ENCODE peak calls at places on chromosomes 5 and 9, in nine cellular contexts. Y, G, U, O, Q, R, J, Z and V are unnamed samples.

GRCh38 chr9:91033802-91034201 is 232.2 kb downstream of the SYK start:
- DNase-seq in G (no peak), J (no peak), Q (no peak), U (no peak), O (peak; percentile 71), R (no peak), Z (peak; percentile 74), Y (no peak), V (no peak)

GRCh38 chr5:16508730-16509531 is 43.3 kb upstream of the ZNF622 start:
- DNase-seq in R (no peak), O (no peak), J (no peak), Z (no peak), U (no peak), Q (peak; percentile 97), G (no peak), Y (no peak), V (no peak)

GRCh38 chr9:130289711-130290241 is 24.2 kb downstream of the HMCN2 start:
- DNase-seq in J (no peak), Q (no peak), Y (no peak), Z (no peak), U (no peak), R (no peak), G (peak; percentile 40), O (no peak), V (no peak)

GRCh38 chr5:6829150-6829784 is 116.0 kb downstream of the TENT4A start:
- DNase-seq in O (no peak), Z (no peak), Q (no peak), Y (no peak), U (no peak), G (no peak), J (no peak), R (no peak), V (no peak)

GRCh38 chr9:74865177-74865576 is 22.5 kb downstream of the TRPM6 start:
- DNase-seq in Q (no peak), Z (peak; percentile 3), Y (no peak), J (no peak), R (no peak), G (no peak), O (no peak), U (no peak), V (no peak)

GRCh38 chr5:116494784-116495480 is 79.7 kb downstream of the SEMA6A start:
- DNase-seq in G (no peak), R (no peak), O (peak; percentile 6), J (no peak), Q (no peak), Z (peak; percentile 68), U (no peak), Y (no peak), V (no peak)

GRCh38 chr5:114657342-114658130 is 295.7 kb downstream of the KCNN2 start:
- DNase-seq in R (no peak), Z (no peak), Q (no peak), U (no peak), O (no peak), G (no peak), J (no peak), Y (no peak), V (no peak)

GRCh38 chr9:18385676-18386075 is 88.3 kb upstream of the ADAMTSL1 start:
- DNase-seq in G (no peak), U (no peak), Q (no peak), Z (no peak), J (no peak), Y (no peak), R (no peak), O (no peak), V (no peak)

GRCh38 chr9:134295101-134295745 is 31.0 kb upstream of the RXRA start:
- DNase-seq in U (no peak), O (no peak), R (no peak), Y (no peak), G (no peak), Q (no peak), Z (no peak), J (no peak), V (no peak)

GRCh38 chr5:44536650-44537260 is 147.5 kb upstream of the FGF10 start:
- DNase-seq in Y (no peak), R (peak; percentile 28), J (no peak), G (peak; percentile 25), Z (peak; percentile 31), Q (no peak), O (peak; percentile 9), U (peak; percentile 65), V (no peak)

GRCh38 chr5:127785098-127785927 is 82.1 kb downstream of the CCDC192 start:
- DNase-seq in Z (no peak), Y (peak; percentile 21), O (peak; percentile 27), R (no peak), U (peak; percentile 85), G (no peak), Q (no peak), J (no peak), V (no peak)

GRCh38 chr5:92991681-92992472 is 589.1 kb downstream of the NR2F1-AS1 start:
- DNase-seq in Z (no peak), J (no peak), Y (peak; percentile 21), U (peak; percentile 12), G (no peak), O (no peak), Q (no peak), R (no peak), V (no peak)

DNA sequence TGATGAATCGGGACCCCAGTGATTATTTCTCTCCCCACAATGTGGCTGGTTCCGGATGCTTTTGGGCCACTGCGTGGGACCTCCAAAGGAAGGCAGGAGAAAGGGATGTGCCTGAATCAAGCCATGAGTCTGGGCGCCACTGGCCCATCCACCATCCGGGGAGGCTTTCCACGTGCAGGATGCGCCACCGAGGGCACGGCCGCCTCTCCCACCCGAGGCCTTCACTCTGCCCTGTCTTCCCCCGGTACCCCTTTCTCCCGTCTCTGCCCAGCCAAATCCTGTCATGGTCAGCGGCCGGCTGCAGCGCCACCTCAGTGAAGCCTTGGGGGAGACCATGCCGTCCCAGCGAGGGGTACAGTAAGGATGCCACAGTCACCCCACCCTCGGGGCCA is 43.9 kb upstream of the GRHPR start:
- DNase-seq in O (no peak), Z (no peak), R (no peak), Y (no peak), U (no peak), J (no peak), G (no peak), Q (no peak), V (no peak)
- H3K4me3 ChIP-seq in O (no peak overlapping the region), Z (peak overlapping the region; percentile 1), R (no peak overlapping the region), Y (no peak overlapping the region), U (no peak overlapping the region), J (no peak overlapping the region), G (no peak overlapping the region), Q (no peak overlapping the region), V (no peak overlapping the region)

GRCh38 chr5:129096382-129096991 is 1.9 kb downstream of the ISOC1 start:
- DNase-seq in Z (peak; percentile 5), R (no peak), U (no peak), G (no peak), Q (no peak), Y (no peak), O (no peak), J (no peak), V (no peak)
- H3K4me3 ChIP-seq in Z (no peak overlapping the region), R (no peak overlapping the region), U (no peak overlapping the region), G (peak overlapping the region; percentile 87), Q (no peak overlapping the region), Y (no peak overlapping the region), O (no peak overlapping the region), J (no peak overlapping the region), V (peak overlapping the region; percentile 79)

GRCh38 chr5:31531888-31532710 is at the start of the genes C5orf22 and DROSHA:
- DNase-seq in Q (peak; percentile 98), Z (peak; percentile 96), G (peak; percentile 92), U (peak; percentile 95), O (peak; percentile 96), Y (peak; percentile 91), J (peak; percentile 59), R (peak; percentile 96), V (peak; percentile 96)

GRCh38 chr5:31534527-31535046 is 2.5 kb downstream of the C5orf22 start:
- DNase-seq in G (no peak), J (no peak), Z (no peak), R (no peak), Y (no peak), U (no peak), Q (peak; percentile 21), O (no peak), V (no peak)

GRCh38 chr5:31536873-31537272 is 4.8 kb downstream of the C5orf22 start:
- DNase-seq in Q (peak; percentile 19), O (no peak), R (no peak), J (no peak), Z (no peak), G (no peak), U (no peak), Y (no peak), V (no peak)

GRCh38 chr5:31530541-31531265 is 1.2 kb downstream of the DROSHA start:
- DNase-seq in Q (no peak), Y (no peak), O (no peak), R (no peak), U (no peak), J (no peak), Z (peak; percentile 8), G (no peak), V (no peak)

GRCh38 chr5:31531543-31531887 is 378 bp downstream of the DROSHA start:
- DNase-seq in O (no peak), R (no peak), Q (no peak), G (no peak), J (no peak), Y (no peak), U (peak; percentile 19), Z (peak; percentile 37), V (no peak)
- H3K4me3 ChIP-seq in O (peak overlapping the region; percentile 99), R (peak overlapping the region; percentile 88), Q (peak overlapping the region; percentile 92), G (peak overlapping the region; percentile 70), J (peak overlapping the region; percentile 83), Y (peak overlapping the region; percentile 71), U (peak overlapping the region; percentile 92), Z (peak overlapping the region; percentile 78), V (peak overlapping the region; percentile 85)

DNA sequence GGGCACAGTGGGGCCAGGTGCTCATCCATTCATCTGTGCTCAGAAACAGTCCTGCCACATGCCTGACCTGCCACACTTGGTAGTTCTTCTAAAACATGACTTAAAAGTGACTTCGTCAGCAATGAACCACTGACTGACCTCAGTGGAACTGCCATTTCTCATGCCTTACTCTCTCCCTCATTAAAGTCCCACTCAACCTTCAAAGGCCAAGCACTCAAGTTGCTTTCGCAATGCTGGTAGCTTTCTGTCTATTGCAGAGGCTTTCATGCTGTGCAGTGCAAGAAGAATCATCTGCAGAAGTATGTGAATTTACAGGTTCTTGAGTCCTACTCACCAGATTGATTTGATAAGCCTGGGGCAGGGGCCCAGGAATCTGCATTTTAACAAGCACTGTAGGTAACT is 23.9 kb downstream of the B4GALT1 start:
- DNase-seq in Z (no peak), G (no peak), J (no peak), Q (peak; percentile 79), O (no peak), R (no peak), Y (no peak), U (peak; percentile 83), V (no peak)
- H3K4me3 ChIP-seq in Z (no peak overlapping the region), G (no peak overlapping the region), J (no peak overlapping the region), Q (no peak overlapping the region), O (no peak overlapping the region), R (no peak overlapping the region), Y (no peak overlapping the region), U (no peak overlapping the region), V (no peak overlapping the region)